ENCODE peak calls at places on chromosomes 1 and 21, in five cellular contexts. One of them, this sample, is unnamed.

GRCh38 chr1:92315766-92316413 is 17.0 kb downstream of the RPAP2 start:
- DNase-seq in GM12878: no peak
- DNase-seq in SK-N-SH: no peak
- DNase-seq in IMR-90: no peak
- DNase-seq in K562: no peak
- DNase-seq in this sample: no peak

GRCh38 chr21:32549454-32549853 is 35.9 kb downstream of the TCP10L start:
- DNase-seq in GM12878: no peak
- DNase-seq in IMR-90: no peak
- DNase-seq in K562: peak
- DNase-seq in SK-N-SH: no peak
- DNase-seq in this sample: no peak

GRCh38 chr21:17708541-17709265 is 96.0 kb upstream of the BTG3 start:
- DNase-seq in IMR-90: no peak
- DNase-seq in GM12878: no peak
- DNase-seq in K562: no peak
- DNase-seq in SK-N-SH: no peak
- DNase-seq in this sample: no peak

GRCh38 chr1:153288634-153289275 is 24.0 kb downstream of the PGLYRP3 start:
- DNase-seq in K562: peak
- DNase-seq in GM12878: no peak
- DNase-seq in SK-N-SH: peak
- DNase-seq in IMR-90: no peak
- DNase-seq in this sample: no peak

GRCh38 chr1:26584022-26584485 is 54.5 kb downstream of the RPS6KA1 start:
- DNase-seq in GM12878: no peak
- DNase-seq in SK-N-SH: peak
- DNase-seq in IMR-90: no peak
- DNase-seq in K562: peak
- DNase-seq in this sample: no peak

GRCh38 chr1:37691497-37692077 is 729 bp upstream of the CDCA8 start:
- DNase-seq in K562: peak
- DNase-seq in IMR-90: peak
- DNase-seq in SK-N-SH: peak
- DNase-seq in GM12878: no peak
- DNase-seq in this sample: peak

GRCh38 chr1:223197923-223198627 is 55.0 kb upstream of the TLR5 start:
- DNase-seq in K562: no peak
- DNase-seq in GM12878: no peak
- DNase-seq in IMR-90: no peak
- DNase-seq in SK-N-SH: no peak
- DNase-seq in this sample: no peak

GRCh38 chr1:94863297-94863911 is 43.2 kb downstream of the SLC44A3 start:
- DNase-seq in IMR-90: peak
- DNase-seq in GM12878: no peak
- DNase-seq in K562: no peak
- DNase-seq in SK-N-SH: no peak
- DNase-seq in this sample: no peak

GRCh38 chr21:17679002-17679600 is 66.4 kb upstream of the BTG3 start:
- DNase-seq in SK-N-SH: peak
- DNase-seq in GM12878: peak
- DNase-seq in K562: peak
- DNase-seq in IMR-90: peak
- DNase-seq in this sample: peak

GRCh38 chr1:230322421-230322756 is 103.7 kb downstream of the PGBD5 start:
- DNase-seq in IMR-90: no peak
- DNase-seq in SK-N-SH: no peak
- DNase-seq in K562: no peak
- DNase-seq in GM12878: no peak
- DNase-seq in this sample: no peak

GRCh38 chr1:39082140-39082799 is 56.1 kb downstream of the NDUFS5 start:
- DNase-seq in GM12878: no peak
- DNase-seq in K562: no peak
- DNase-seq in SK-N-SH: no peak
- DNase-seq in IMR-90: no peak
- DNase-seq in this sample: no peak

GRCh38 chr1:247008406-247008799 is 546 bp upstream of the ZNF695 start:
- DNase-seq in IMR-90: no peak
- DNase-seq in K562: no peak
- DNase-seq in GM12878: no peak
- DNase-seq in SK-N-SH: peak
- DNase-seq in this sample: no peak

GRCh38 chr1:77594366-77595112 is 87.9 kb downstream of the ZZZ3 start:
- DNase-seq in K562: no peak
- DNase-seq in IMR-90: peak
- DNase-seq in SK-N-SH: no peak
- DNase-seq in GM12878: no peak
- DNase-seq in this sample: no peak

GRCh38 chr1:81313289-81313688 is 487.4 kb upstream of the ADGRL2 start:
- DNase-seq in K562: no peak
- DNase-seq in SK-N-SH: no peak
- DNase-seq in GM12878: no peak
- DNase-seq in IMR-90: no peak
- DNase-seq in this sample: no peak

GRCh38 chr1:81317191-81317590 is 483.5 kb upstream of the ADGRL2 start:
- DNase-seq in K562: no peak
- DNase-seq in IMR-90: no peak
- DNase-seq in SK-N-SH: no peak
- DNase-seq in GM12878: no peak
- DNase-seq in this sample: no peak

GRCh38 chr1:81314497-81314896 is 486.2 kb upstream of the ADGRL2 start:
- DNase-seq in IMR-90: no peak
- DNase-seq in SK-N-SH: no peak
- DNase-seq in K562: no peak
- DNase-seq in GM12878: no peak
- DNase-seq in this sample: no peak

GRCh38 chr1:81312272-81312754 is 488.4 kb upstream of the ADGRL2 start:
- DNase-seq in IMR-90: no peak
- DNase-seq in SK-N-SH: no peak
- DNase-seq in K562: no peak
- DNase-seq in GM12878: no peak
- DNase-seq in this sample: no peak
- TF ChIP-seq MXI1 in IMR-90: no peak
- TF ChIP-seq MXI1 in SK-N-SH: no peak
- TF ChIP-seq MXI1 in K562: no peak
- TF ChIP-seq MXI1 in GM12878: no peak
- TF ChIP-seq MXI1 in this sample: no peak

GRCh38 chr1:11054666-11055065 is 5.2 kb downstream of the SRM start:
- DNase-seq in K562: no peak
- DNase-seq in IMR-90: no peak
- DNase-seq in GM12878: no peak
- DNase-seq in SK-N-SH: no peak
- DNase-seq in this sample: no peak
- TF ChIP-seq MXI1 in K562: no peak
- TF ChIP-seq MXI1 in IMR-90: no peak
- TF ChIP-seq MXI1 in GM12878: no peak
- TF ChIP-seq MXI1 in SK-N-SH: no peak
- TF ChIP-seq MXI1 in this sample: no peak

GRCh38 chr1:233338102-233338501 is 10.6 kb downstream of the MAP3K21 start:
- DNase-seq in GM12878: no peak
- DNase-seq in IMR-90: no peak
- DNase-seq in K562: no peak
- DNase-seq in SK-N-SH: no peak
- DNase-seq in this sample: no peak
- TF ChIP-seq MXI1 in GM12878: no peak
- TF ChIP-seq MXI1 in IMR-90: no peak
- TF ChIP-seq MXI1 in K562: no peak
- TF ChIP-seq MXI1 in SK-N-SH: no peak
- TF ChIP-seq MXI1 in this sample: no peak

DNA sequence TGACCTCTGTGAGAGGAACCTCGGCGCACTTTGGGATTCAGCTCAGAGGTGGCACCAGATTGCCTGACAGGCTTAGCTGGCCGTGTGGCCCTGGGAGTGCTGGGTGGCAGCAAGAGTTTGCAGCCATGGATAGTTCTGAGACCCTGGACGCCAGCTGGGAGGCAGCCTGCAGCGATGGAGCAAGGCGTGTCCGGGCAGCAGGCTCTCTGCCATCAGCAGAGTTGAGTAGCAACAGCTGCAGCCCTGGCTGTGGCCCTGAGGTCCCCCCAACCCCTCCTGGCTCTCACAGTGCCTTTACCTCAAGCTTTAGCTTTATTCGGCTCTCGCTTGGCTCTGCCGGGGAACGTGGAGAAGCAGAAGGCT is 67.5 kb downstream of the DISC1 start:
- DNase-seq in K562: no peak
- DNase-seq in IMR-90: no peak
- DNase-seq in GM12878: no peak
- DNase-seq in SK-N-SH: peak
- DNase-seq in this sample: no peak
- TF ChIP-seq MXI1 in K562: no peak
- TF ChIP-seq MXI1 in IMR-90: no peak
- TF ChIP-seq MXI1 in GM12878: no peak
- TF ChIP-seq MXI1 in SK-N-SH: no peak
- TF ChIP-seq MXI1 in this sample: no peak

DNA sequence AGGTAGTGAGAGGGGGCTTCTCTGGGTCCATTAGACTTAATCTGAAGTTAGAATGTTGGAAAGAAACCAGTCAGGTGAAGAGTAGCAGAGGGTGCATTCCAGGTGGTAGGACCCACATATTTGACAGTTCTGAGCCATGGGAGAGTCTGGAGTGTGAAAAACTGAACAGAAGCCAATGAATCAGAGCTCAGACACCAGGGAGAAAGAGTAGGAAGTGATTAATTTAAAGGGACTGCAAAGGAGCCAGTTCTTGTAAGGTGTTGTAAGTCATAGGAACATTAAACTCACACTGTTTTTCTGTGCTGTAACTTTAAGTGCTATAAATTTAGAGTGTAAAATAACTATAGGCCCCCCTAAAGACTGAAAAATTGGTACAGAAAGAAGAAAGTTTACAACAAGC is 5.9 kb upstream of the DHX9 start:
- DNase-seq in GM12878: no peak
- DNase-seq in K562: no peak
- DNase-seq in IMR-90: peak
- DNase-seq in SK-N-SH: no peak
- DNase-seq in this sample: no peak
- TF ChIP-seq MXI1 in GM12878: no peak
- TF ChIP-seq MXI1 in K562: no peak
- TF ChIP-seq MXI1 in IMR-90: no peak
- TF ChIP-seq MXI1 in SK-N-SH: no peak
- TF ChIP-seq MXI1 in this sample: no peak

DNA sequence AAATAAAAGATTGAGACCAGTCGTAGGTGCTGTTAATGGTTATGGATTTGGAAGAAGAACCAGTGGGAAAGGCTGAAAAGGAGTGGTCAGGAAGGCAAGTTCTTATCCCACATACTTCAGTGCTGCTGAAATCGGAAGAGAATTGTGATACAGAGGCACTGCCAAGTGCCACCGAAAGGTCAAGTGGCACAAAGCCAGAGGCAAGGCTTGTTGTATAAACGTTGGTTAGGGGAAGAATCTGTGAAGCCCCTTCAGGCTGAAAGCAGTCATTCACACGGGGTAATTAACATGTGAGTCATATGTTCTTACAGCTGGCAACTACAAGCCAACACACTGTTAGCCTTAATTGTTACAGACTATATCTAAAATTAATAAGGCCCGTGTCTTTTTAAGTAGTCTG is 48.8 kb downstream of the ZBTB40 start:
- DNase-seq in SK-N-SH: no peak
- DNase-seq in GM12878: no peak
- DNase-seq in IMR-90: peak
- DNase-seq in K562: no peak
- DNase-seq in this sample: no peak
- TF ChIP-seq MXI1 in SK-N-SH: peak
- TF ChIP-seq MXI1 in GM12878: no peak
- TF ChIP-seq MXI1 in IMR-90: no peak
- TF ChIP-seq MXI1 in K562: no peak
- TF ChIP-seq MXI1 in this sample: no peak

GRCh38 chr21:42724226-42724920 is 71.0 kb downstream of the PDE9A start:
- DNase-seq in GM12878: no peak
- DNase-seq in IMR-90: peak
- DNase-seq in K562: no peak
- DNase-seq in SK-N-SH: no peak
- DNase-seq in this sample: peak
- TF ChIP-seq MXI1 in GM12878: no peak
- TF ChIP-seq MXI1 in IMR-90: no peak
- TF ChIP-seq MXI1 in K562: no peak
- TF ChIP-seq MXI1 in SK-N-SH: no peak
- TF ChIP-seq MXI1 in this sample: no peak

This sample was measured in HepG2.